ENCODE peak calls at places on chromosomes 1 and 21, in six cellular contexts. D is left ventricle myocardium inferior, R is spleen, J is fibroblast of pulmonary artery, O is uterus, V is mammary epithelial cell. Q is an unnamed sample.

GRCh38 chr1:21289700-21290545 is at the start of gene ECE1:
- DNase-seq in D (peak), R (peak), J (peak), O (no peak), V (no peak), Q (peak)

GRCh38 chr1:14067686-14068085 is 367.7 kb downstream of the PRDM2 start:
- DNase-seq in D (no peak), R (no peak), J (no peak), O (no peak), V (no peak), Q (no peak)

GRCh38 chr1:231039161-231040018 is 664 bp downstream of the FAM89A start:
- DNase-seq in D (peak), R (peak), J (peak), O (no peak), V (peak), Q (peak)

GRCh38 chr1:20143318-20143717 is 4.2 kb downstream of the PLA2G2F start:
- DNase-seq in D (no peak), R (no peak), J (no peak), O (no peak), V (no peak), Q (no peak)

GRCh38 chr1:45488978-45489377 is 2.0 kb downstream of the TESK2 start:
- DNase-seq in D (no peak), R (peak), J (no peak), O (no peak), V (no peak), Q (no peak)

GRCh38 chr1:223106856-223107255 is 36.2 kb downstream of the TLR5 start:
- DNase-seq in D (no peak), R (no peak), J (peak), O (no peak), V (no peak), Q (no peak)

GRCh38 chr1:232983375-232983774 is 33.0 kb downstream of the NTPCR start:
- DNase-seq in D (no peak), R (no peak), J (no peak), O (no peak), V (no peak), Q (no peak)

GRCh38 chr1:171762143-171762563 is 19.3 kb upstream of the METTL13 start:
- DNase-seq in D (no peak), R (no peak), J (no peak), O (no peak), V (no peak), Q (no peak)

GRCh38 chr21:46622226-46622625 is 13.2 kb upstream of the PRMT2 start:
- DNase-seq in D (peak), R (no peak), J (no peak), O (no peak), V (no peak), Q (no peak)

GRCh38 chr21:23401278-23401677 is 2206.0 kb downstream of the MRPL39 start:
- DNase-seq in D (no peak), R (no peak), J (peak), O (no peak), V (no peak), Q (peak)

GRCh38 chr1:236057546-236057945 is 7.3 kb downstream of the NID1 start:
- DNase-seq in D (no peak), R (no peak), J (no peak), O (no peak), V (no peak), Q (no peak)

GRCh38 chr1:236063551-236063918 is 1.4 kb downstream of the NID1 start:
- DNase-seq in D (no peak), R (no peak), J (no peak), O (no peak), V (no peak), Q (no peak)

GRCh38 chr1:236058141-236058626 is 6.7 kb downstream of the NID1 start:
- DNase-seq in D (no peak), R (no peak), J (peak), O (no peak), V (peak), Q (peak)

GRCh38 chr1:236059011-236059410 is 5.9 kb downstream of the NID1 start:
- DNase-seq in D (no peak), R (no peak), J (no peak), O (no peak), V (no peak), Q (no peak)

GRCh38 chr1:236060286-236060685 is 4.6 kb downstream of the NID1 start:
- DNase-seq in D (no peak), R (no peak), J (no peak), O (no peak), V (no peak), Q (no peak)
- H3K4me3 ChIP-seq in D (peak), R (no peak), J (no peak), O (no peak), V (no peak), Q (no peak)

GRCh38 chr1:196029410-196029809 is 578.8 kb downstream of the KCNT2 start:
- DNase-seq in D (no peak), R (no peak), J (no peak), O (no peak), V (no peak), Q (no peak)
- TF ChIP-seq CTCF in D (no peak), R (no peak), J (no peak), O (no peak), V (peak), Q (no peak)

DNA sequence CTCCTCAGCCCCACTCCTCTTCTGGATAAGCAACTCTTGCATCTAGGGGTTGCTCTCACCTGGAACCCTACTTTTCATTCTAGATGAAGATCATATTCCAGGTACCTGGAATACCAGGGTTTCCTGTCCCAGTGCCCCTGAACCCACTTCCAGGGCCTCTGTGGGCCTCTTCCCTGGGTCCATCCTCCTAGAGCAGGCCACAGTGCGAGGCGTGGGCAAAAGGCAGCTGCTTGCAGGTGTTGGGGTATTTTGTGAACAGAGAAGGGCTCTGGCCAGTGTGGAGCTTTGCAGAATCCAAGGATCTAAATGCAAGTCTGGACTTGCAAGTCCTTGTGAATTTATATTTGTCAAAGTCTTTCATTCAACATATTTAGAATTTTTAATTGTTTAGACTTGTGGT is 240.4 kb upstream of the POU3F1 start:
- DNase-seq in D (no peak), R (no peak), J (no peak), O (no peak), V (no peak), Q (no peak)
- H3K4me3 ChIP-seq in D (no peak), R (no peak), J (no peak), O (no peak), V (no peak), Q (no peak)

GRCh38 chr1:218553197-218553596 is 208.1 kb downstream of the TGFB2 start:
- DNase-seq in D (no peak), R (no peak), J (no peak), O (no peak), V (no peak), Q (no peak)
- TF ChIP-seq CTCF in D (no peak), R (no peak), J (peak), O (no peak), V (no peak), Q (no peak)

DNA sequence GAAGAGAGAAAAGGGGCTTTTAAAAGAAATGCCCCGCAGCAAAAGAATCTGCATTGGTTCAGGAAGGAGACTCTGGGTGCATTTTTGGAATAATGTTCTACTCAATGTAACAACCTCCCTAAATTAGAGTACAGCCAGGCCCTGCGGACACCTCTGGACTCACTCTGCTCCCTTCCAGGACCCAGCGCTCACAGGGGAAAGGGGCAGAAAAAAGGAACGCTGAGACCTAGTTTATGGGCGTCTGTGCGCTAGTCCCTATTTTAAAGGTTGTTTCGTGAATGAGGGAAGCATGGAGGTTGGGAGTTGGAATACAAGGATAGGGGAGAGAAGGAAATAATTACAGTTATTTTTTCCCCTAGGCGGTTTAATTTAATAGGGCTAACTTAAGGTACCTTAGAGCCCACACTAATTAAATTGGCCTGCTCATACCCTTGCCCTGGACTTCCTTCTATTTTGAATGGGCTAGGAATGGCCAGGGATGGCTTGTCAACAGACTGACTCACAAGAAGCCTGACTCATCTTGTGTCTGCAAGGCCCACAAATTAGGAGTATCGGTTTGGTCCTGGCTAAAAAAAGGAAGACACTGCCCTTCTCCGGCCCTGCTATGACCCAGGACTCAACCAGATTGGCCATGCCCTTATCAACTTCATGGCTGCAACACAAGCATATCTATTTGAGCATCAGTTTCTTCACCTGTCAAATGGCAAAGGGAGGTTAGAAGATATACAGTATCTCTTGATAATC is 1.9 kb upstream of the SSBP3 start:
- DNase-seq in D (no peak), R (no peak), J (peak), O (peak), V (peak), Q (peak)
- H3K4me3 ChIP-seq in D (peak), R (no peak), J (no peak), O (no peak), V (no peak), Q (peak)

DNA sequence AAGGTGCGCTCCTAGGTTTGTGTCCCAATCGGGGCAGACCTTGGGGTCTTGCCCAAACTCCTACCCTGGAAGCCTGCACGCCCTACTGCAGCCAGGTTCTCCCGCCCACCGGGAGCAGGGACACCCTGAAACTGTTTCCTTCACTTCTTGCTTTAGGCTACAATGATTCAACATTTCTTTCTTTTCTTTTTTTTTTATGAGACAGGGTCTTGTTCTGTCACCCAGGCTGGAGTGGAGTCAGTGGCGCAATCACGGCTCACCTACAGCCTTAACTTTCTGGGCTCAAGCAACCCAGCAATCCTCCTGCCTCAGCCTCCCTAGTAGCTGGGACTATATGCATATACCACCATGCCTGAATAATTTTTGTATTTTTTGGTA is 75.8 kb downstream of the ITPKB start:
- DNase-seq in D (no peak), R (no peak), J (no peak), O (no peak), V (no peak), Q (no peak)
- TF ChIP-seq CTCF in D (no peak), R (no peak), J (no peak), O (no peak), V (no peak), Q (no peak)

DNA sequence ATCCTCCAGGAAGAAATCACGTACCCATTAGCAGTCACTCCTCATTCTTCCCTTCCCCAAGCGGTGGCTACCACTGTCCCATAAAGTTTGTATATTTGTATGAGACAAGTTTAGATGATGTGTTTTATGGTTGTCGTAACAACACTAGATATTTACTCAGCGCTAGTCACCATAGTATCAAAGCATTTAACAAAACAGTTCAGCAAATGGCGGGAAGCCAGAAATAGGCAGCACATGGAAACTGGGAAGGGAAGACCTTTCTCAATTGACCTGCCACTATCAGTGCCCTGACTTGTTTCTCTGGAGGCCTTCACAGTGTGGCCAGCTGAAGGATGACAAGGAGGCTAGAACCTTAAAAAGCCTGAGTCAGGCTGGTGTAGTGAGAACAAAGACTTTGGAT is 31.1 kb downstream of the CNST start:
- DNase-seq in D (peak), R (no peak), J (peak), O (peak), V (peak), Q (no peak)
- H3K4me3 ChIP-seq in D (no peak), R (no peak), J (no peak), O (no peak), V (no peak), Q (no peak)

GRCh38 chr1:194786027-194786426 is 1599.6 kb upstream of the B3GALT2 start:
- DNase-seq in D (no peak), R (no peak), J (no peak), O (no peak), V (no peak), Q (no peak)
- TF ChIP-seq CTCF in D (no peak), R (no peak), J (no peak), O (no peak), V (no peak), Q (no peak)

GRCh38 chr1:241129207-241129960 is 227.6 kb downstream of the RGS7 start:
- DNase-seq in D (no peak), R (no peak), J (no peak), O (no peak), V (no peak), Q (no peak)
- H3K4me3 ChIP-seq in D (no peak), R (no peak), J (no peak), O (no peak), V (no peak), Q (no peak)

Q was measured in GM12865.